ENCODE peak calls at places on chromosome 22, in ten cellular contexts. E is stimulated activated CD4-positive, alpha-beta T cell treated with anti-CD3 and anti-CD28 coated beads, Interleukin-4, amount 100 ng/mL, for 4 hours; W is heart right ventricle; U is CD4-positive, alpha-beta T cell; R is fibroblast of lung; K is activated T-helper 1 cell treated with anti-CD3 and anti-CD28 coated beads, Interleukin-12 subunit alpha, Interleukin-12 subunit beta, Interleukin-2, Interleukin-4 antibody, amounts not matched to agents 30 ng/mL and 10 ng/mL and 1 ng/mL, durations not matched to agents 14 hours and 24 hours and 36 hours; G is substantia nigra; A is SW480; I is PC-3; B is RWPE1. M is an unnamed sample.
A peak's percentile ranks its signal among the peaks of the same experiment; 100 is the strongest.

GRCh38 chr22:50252081-50253045 is 1.3 kb upstream of the HDAC10 start:
- DNase-seq in E (peak; percentile 68), W (peak; percentile 76), U (peak; percentile 62), R (peak; percentile 47), K (peak; percentile 54), G (no peak), A (peak; percentile 72), I (peak; percentile 62), B (peak; percentile 58), M (peak; percentile 52)

GRCh38 chr22:19748139-19748538 is 12.4 kb upstream of the TBX1 start:
- DNase-seq in E (no peak), W (no peak), U (no peak), R (no peak), K (no peak), G (no peak), A (no peak), I (no peak), B (no peak), M (no peak)

GRCh38 chr22:49979587-49980264 is 19.2 kb downstream of the PIM3 start:
- DNase-seq in E (peak; percentile 42), W (no peak), U (no peak), R (peak; percentile 29), K (no peak), G (no peak), A (no peak), I (peak; percentile 63), B (no peak), M (no peak)

GRCh38 chr22:49724030-49724892 is 103.4 kb downstream of the BRD1 start:
- DNase-seq in E (peak; percentile 27), W (no peak), U (no peak), R (no peak), K (peak; percentile 16), G (no peak), A (no peak), I (peak; percentile 3), B (no peak), M (no peak)

GRCh38 chr22:30675436-30675835 is 7.8 kb upstream of the DUSP18 start:
- DNase-seq in E (no peak), W (no peak), U (no peak), R (no peak), K (no peak), G (no peak), A (no peak), I (no peak), B (no peak), M (no peak)

GRCh38 chr22:19576460-19577421 is 52.5 kb upstream of the CLDN5 start:
- DNase-seq in E (peak; percentile 69), W (peak; percentile 48), U (peak; percentile 30), R (peak; percentile 68), K (peak; percentile 60), G (no peak), A (peak; percentile 50), I (peak; percentile 56), B (no peak), M (no peak)

GRCh38 chr22:37752189-37753061 is 55.3 kb upstream of the GCAT start:
- DNase-seq in E (no peak), W (peak; percentile 92), U (no peak), R (peak; percentile 90), K (no peak), G (no peak), A (peak; percentile 90), I (peak; percentile 98), B (peak; percentile 82), M (peak; percentile 30)

GRCh38 chr22:27677895-27678458 is 123.6 kb downstream of the MN1 start:
- DNase-seq in E (no peak), W (no peak), U (no peak), R (no peak), K (no peak), G (no peak), A (no peak), I (no peak), B (no peak), M (no peak)

GRCh38 chr22:44098966-44099530 is 74.9 kb downstream of the PARVB start:
- DNase-seq in E (no peak), W (no peak), U (no peak), R (no peak), K (no peak), G (no peak), A (no peak), I (no peak), B (no peak), M (no peak)

GRCh38 chr22:49538006-49538405 is 289.7 kb downstream of the BRD1 start:
- DNase-seq in E (no peak), W (no peak), U (no peak), R (no peak), K (no peak), G (no peak), A (no peak), I (no peak), B (no peak), M (no peak)

GRCh38 chr22:46107089-46107664 is 43.1 kb upstream of the PPARA start:
- DNase-seq in E (no peak), W (no peak), U (no peak), R (no peak), K (no peak), G (peak; percentile 80), A (no peak), I (no peak), B (no peak), M (no peak)

GRCh38 chr22:43273902-43274484 is 69.2 kb downstream of the SCUBE1 start:
- DNase-seq in E (no peak), W (peak; percentile 39), U (peak; percentile 10), R (peak; percentile 33), K (peak; percentile 21), G (no peak), A (peak; percentile 59), I (peak; percentile 54), B (peak; percentile 67), M (peak; percentile 52)

GRCh38 chr22:50705219-50705691 is 32.6 kb downstream of the SHANK3 start:
- DNase-seq in E (no peak), W (peak; percentile 69), U (no peak), R (peak; percentile 83), K (no peak), G (no peak), A (no peak), I (no peak), B (no peak), M (peak; percentile 89)

GRCh38 chr22:28054622-28054871 is 135.5 kb upstream of the PITPNB start:
- DNase-seq in E (no peak), W (no peak), U (no peak), R (no peak), K (no peak), G (no peak), A (no peak), I (no peak), B (no peak), M (no peak)

GRCh38 chr22:19916941-19917340 is 24.6 kb upstream of the COMT start:
- DNase-seq in E (no peak), W (no peak), U (no peak), R (no peak), K (no peak), G (no peak), A (no peak), I (no peak), B (no peak), M (no peak)

GRCh38 chr22:44108806-44109385 is 71.8 kb upstream of the PARVG start:
- DNase-seq in E (no peak), W (no peak), U (no peak), R (no peak), K (no peak), G (no peak), A (no peak), I (no peak), B (no peak), M (no peak)

GRCh38 chr22:35328472-35328885 is 28.8 kb downstream of the TOM1 start:
- DNase-seq in E (no peak), W (no peak), U (no peak), R (no peak), K (no peak), G (no peak), A (no peak), I (no peak), B (no peak), M (no peak)

GRCh38 chr22:48346311-48346710 is 1481.4 kb downstream of the BRD1 start:
- DNase-seq in E (no peak), W (no peak), U (no peak), R (no peak), K (no peak), G (no peak), A (no peak), I (no peak), B (no peak), M (no peak)

GRCh38 chr22:19871845-19872778 is 17.4 kb upstream of the GNB1L start:
- DNase-seq in E (no peak), W (no peak), U (no peak), R (no peak), K (no peak), G (no peak), A (no peak), I (no peak), B (no peak), M (no peak)

GRCh38 chr22:49968831-49969661 is 8.5 kb downstream of the PIM3 start:
- DNase-seq in E (no peak), W (peak; percentile 5), U (peak; percentile 1), R (no peak), K (no peak), G (no peak), A (no peak), I (no peak), B (no peak), M (peak; percentile 2)

GRCh38 chr22:40594924-40595323 is 41.6 kb downstream of the MRTFA start:
- DNase-seq in E (no peak), W (no peak), U (no peak), R (no peak), K (no peak), G (no peak), A (no peak), I (no peak), B (no peak), M (no peak)

GRCh38 chr22:48690583-48691317 is 1136.9 kb downstream of the BRD1 start:
- DNase-seq in E (no peak), W (no peak), U (no peak), R (no peak), K (no peak), G (no peak), A (no peak), I (no peak), B (no peak), M (no peak)

GRCh38 chr22:46661221-46661851 is 41.1 kb downstream of the GRAMD4 start:
- DNase-seq in E (peak; percentile 78), W (no peak), U (peak; percentile 32), R (peak; percentile 62), K (peak; percentile 26), G (no peak), A (peak; percentile 72), I (peak; percentile 85), B (peak; percentile 63), M (no peak)

GRCh38 chr22:30827646-30828045 is 133.0 kb downstream of the OSBP2 start:
- DNase-seq in E (no peak), W (no peak), U (no peak), R (no peak), K (no peak), G (no peak), A (no peak), I (no peak), B (no peak), M (no peak)

GRCh38 chr22:39818050-39818449 is 75.5 kb downstream of the ENTHD1 start:
- DNase-seq in E (no peak), W (no peak), U (no peak), R (peak; percentile 76), K (no peak), G (no peak), A (no peak), I (no peak), B (no peak), M (no peak)

GRCh38 chr22:38788417-38788816 is 5.5 kb downstream of the DNAL4 start:
- DNase-seq in E (no peak), W (peak; percentile 72), U (no peak), R (peak; percentile 97), K (no peak), G (no peak), A (no peak), I (peak; percentile 26), B (no peak), M (no peak)